ENCODE peak calls at places on chromosome 22, in eight cellular contexts. A is caudate nucleus; B is gastrocnemius medialis; S is stimulated activated CD8-positive, alpha-beta memory T cell treated with anti-CD3 and anti-CD28 coated beads, Interleukin-7, amount 100 ng/mL, for 4 hours; O is hepatic stellate cell; Y is GM12892; X is fibroblast of the conjunctiva; I is thoracic aorta. C is an unnamed sample.

GRCh38 chr22:48464246-48464645 is 1363.4 kb downstream of the BRD1 start:
- DNase-seq in Y (no peak), I (no peak), S (no peak), O (no peak), B (no peak), A (no peak), X (no peak), C (no peak)

GRCh38 chr22:45562537-45563361 is 60.1 kb downstream of the FBLN1 start:
- DNase-seq in S (no peak), I (no peak), A (no peak), O (no peak), Y (no peak), X (no peak), B (no peak), C (no peak)

GRCh38 chr22:43230983-43231723 is 44.2 kb upstream of the TTLL12 start:
- DNase-seq in B (no peak), O (peak; percentile 63), Y (peak; percentile 88), S (peak; percentile 26), I (no peak), X (peak; percentile 17), A (peak; percentile 31), C (peak; percentile 74)

GRCh38 chr22:37145415-37146385 is 4.0 kb downstream of the IL2RB start:
- DNase-seq in B (no peak), O (peak; percentile 35), S (no peak), X (no peak), A (no peak), Y (no peak), I (no peak), C (no peak)

GRCh38 chr22:44254811-44255210 is 57.9 kb downstream of the SHISAL1 start:
- DNase-seq in O (no peak), I (no peak), S (no peak), Y (no peak), B (no peak), A (no peak), X (no peak), C (no peak)

GRCh38 chr22:35555351-35555915 is 14.8 kb downstream of the RASD2 start:
- DNase-seq in A (no peak), I (no peak), O (no peak), X (no peak), Y (no peak), B (no peak), S (no peak), C (no peak)

GRCh38 chr22:27487600-27488450 is 313.7 kb downstream of the MN1 start:
- DNase-seq in I (no peak), Y (no peak), S (no peak), X (no peak), B (no peak), O (peak; percentile 70), A (no peak), C (no peak)

GRCh38 chr22:41762980-41763779 is 37.3 kb upstream of the CCDC134 start:
- DNase-seq in I (no peak), O (no peak), S (no peak), Y (no peak), A (peak; percentile 44), X (peak; percentile 6), B (no peak), C (peak; percentile 57)

GRCh38 chr22:39598017-39598965 is 27.7 kb downstream of the CACNA1I start:
- DNase-seq in B (no peak), I (no peak), A (no peak), X (no peak), S (peak; percentile 27), Y (no peak), O (no peak), C (peak; percentile 86)

GRCh38 chr22:39363751-39364484 is 14.1 kb downstream of the SYNGR1 start:
- DNase-seq in O (no peak), A (no peak), B (no peak), X (no peak), Y (no peak), S (no peak), I (no peak), C (no peak)

GRCh38 chr22:49365910-49366309 is 461.8 kb downstream of the BRD1 start:
- DNase-seq in I (no peak), O (no peak), A (no peak), Y (no peak), B (no peak), X (no peak), S (no peak), C (no peak)

GRCh38 chr22:37508431-37508963 is 10.7 kb downstream of the CARD10 start:
- DNase-seq in B (no peak), O (no peak), S (no peak), X (no peak), A (no peak), I (no peak), Y (no peak), C (no peak)

GRCh38 chr22:19090586-19091127 is 31.6 kb downstream of the DGCR2 start:
- DNase-seq in O (no peak), I (no peak), X (no peak), A (no peak), S (no peak), B (no peak), Y (no peak), C (no peak)

C was measured in stimulated activated naive CD8-positive, alpha-beta T cell treated with anti-CD3 and anti-CD28 coated beads, Interleukin-15, Interleukin-2, amounts not matched to agents 100 U/mL and 50 U/mL, for 24 hours.